ENCODE peak calls at places on chromosomes 11 and 22, in seven cellular contexts. One of them, this sample, is unnamed.
A peak's percentile ranks its signal among the peaks of the same experiment; 100 is the strongest.

GRCh38 chr11:57146301-57146700 is 35.5 kb upstream of the LRRC55 start:
- DNase-seq in transverse colon: no peak
- DNase-seq in kidney: no peak
- DNase-seq in vagina: no peak
- DNase-seq in right lobe of liver: no peak
- DNase-seq in HFF-Myc: no peak
- DNase-seq in IMR-90: no peak
- DNase-seq in this sample: no peak

GRCh38 chr11:117808768-117809167 is 11.8 kb upstream of the DSCAML1 start:
- DNase-seq in IMR-90: no peak
- DNase-seq in HFF-Myc: no peak
- DNase-seq in transverse colon: peak; percentile 53
- DNase-seq in right lobe of liver: no peak
- DNase-seq in kidney: no peak
- DNase-seq in vagina: no peak
- DNase-seq in this sample: no peak

GRCh38 chr11:117678651-117679407 is 118.2 kb downstream of the DSCAML1 start:
- DNase-seq in right lobe of liver: no peak
- DNase-seq in IMR-90: no peak
- DNase-seq in HFF-Myc: no peak
- DNase-seq in transverse colon: no peak
- DNase-seq in vagina: no peak
- DNase-seq in kidney: no peak
- DNase-seq in this sample: no peak

GRCh38 chr22:20952544-20953341 is 14.3 kb upstream of the AIFM3 start:
- DNase-seq in vagina: no peak
- DNase-seq in right lobe of liver: peak; percentile 82
- DNase-seq in HFF-Myc: no peak
- DNase-seq in transverse colon: peak; percentile 77
- DNase-seq in kidney: no peak
- DNase-seq in IMR-90: no peak
- DNase-seq in this sample: no peak

GRCh38 chr11:78938036-78938435 is 363.4 kb upstream of the NARS2 start:
- DNase-seq in IMR-90: no peak
- DNase-seq in transverse colon: no peak
- DNase-seq in right lobe of liver: no peak
- DNase-seq in vagina: no peak
- DNase-seq in kidney: no peak
- DNase-seq in HFF-Myc: no peak
- DNase-seq in this sample: no peak

GRCh38 chr11:17529814-17530162 is 14.4 kb downstream of the USH1C start:
- DNase-seq in HFF-Myc: no peak
- DNase-seq in kidney: no peak
- DNase-seq in transverse colon: no peak
- DNase-seq in right lobe of liver: no peak
- DNase-seq in vagina: no peak
- DNase-seq in IMR-90: no peak
- DNase-seq in this sample: no peak

GRCh38 chr22:43911351-43911750 is 12.3 kb upstream of the PNPLA3 start:
- DNase-seq in transverse colon: no peak
- DNase-seq in HFF-Myc: no peak
- DNase-seq in IMR-90: no peak
- DNase-seq in right lobe of liver: no peak
- DNase-seq in kidney: no peak
- DNase-seq in vagina: no peak
- DNase-seq in this sample: no peak

GRCh38 chr11:5620606-5621521 is 3.9 kb upstream of the TRIM34 start:
- DNase-seq in HFF-Myc: no peak
- DNase-seq in vagina: no peak
- DNase-seq in kidney: no peak
- DNase-seq in right lobe of liver: no peak
- DNase-seq in IMR-90: peak; percentile 95
- DNase-seq in transverse colon: no peak
- DNase-seq in this sample: peak; percentile 92

GRCh38 chr11:102341844-102342318 is 5.1 kb upstream of the BIRC2 start:
- DNase-seq in vagina: no peak
- DNase-seq in kidney: no peak
- DNase-seq in IMR-90: peak; percentile 87
- DNase-seq in right lobe of liver: peak; percentile 67
- DNase-seq in HFF-Myc: peak; percentile 88
- DNase-seq in transverse colon: peak; percentile 79
- DNase-seq in this sample: peak; percentile 88

GRCh38 chr11:116558504-116559252 is 214.1 kb downstream of the BUD13 start:
- DNase-seq in HFF-Myc: no peak
- DNase-seq in IMR-90: peak; percentile 31
- DNase-seq in right lobe of liver: no peak
- DNase-seq in transverse colon: no peak
- DNase-seq in vagina: no peak
- DNase-seq in kidney: peak; percentile 32
- DNase-seq in this sample: peak; percentile 3

GRCh38 chr11:35248558-35249323 is 109.8 kb downstream of the CD44 start:
- DNase-seq in vagina: no peak
- DNase-seq in kidney: no peak
- DNase-seq in right lobe of liver: no peak
- DNase-seq in transverse colon: no peak
- DNase-seq in HFF-Myc: no peak
- DNase-seq in IMR-90: no peak
- DNase-seq in this sample: no peak

GRCh38 chr11:60927600-60927999 is 3.3 kb downstream of the TMEM132A start:
- DNase-seq in transverse colon: no peak
- DNase-seq in vagina: no peak
- DNase-seq in kidney: no peak
- DNase-seq in IMR-90: no peak
- DNase-seq in right lobe of liver: no peak
- DNase-seq in HFF-Myc: no peak
- DNase-seq in this sample: no peak

GRCh38 chr22:49381595-49382450 is 445.9 kb downstream of the BRD1 start:
- DNase-seq in IMR-90: no peak
- DNase-seq in vagina: peak; percentile 81
- DNase-seq in HFF-Myc: no peak
- DNase-seq in right lobe of liver: no peak
- DNase-seq in transverse colon: no peak
- DNase-seq in kidney: no peak
- DNase-seq in this sample: no peak

GRCh38 chr11:115606223-115607220 is 102.3 kb upstream of the CADM1 start:
- DNase-seq in kidney: no peak
- DNase-seq in HFF-Myc: no peak
- DNase-seq in IMR-90: peak; percentile 67
- DNase-seq in transverse colon: no peak
- DNase-seq in vagina: no peak
- DNase-seq in right lobe of liver: no peak
- DNase-seq in this sample: no peak

GRCh38 chr11:128531588-128531987 is 55.8 kb downstream of the ETS1 start:
- DNase-seq in transverse colon: no peak
- DNase-seq in right lobe of liver: no peak
- DNase-seq in HFF-Myc: no peak
- DNase-seq in IMR-90: no peak
- DNase-seq in kidney: no peak
- DNase-seq in vagina: no peak
- DNase-seq in this sample: no peak

GRCh38 chr11:44592125-44592643 is 26.7 kb downstream of the CD82 start:
- DNase-seq in transverse colon: peak; percentile 31
- DNase-seq in right lobe of liver: no peak
- DNase-seq in vagina: no peak
- DNase-seq in kidney: no peak
- DNase-seq in HFF-Myc: no peak
- DNase-seq in IMR-90: peak; percentile 65
- DNase-seq in this sample: peak; percentile 91

DNA sequence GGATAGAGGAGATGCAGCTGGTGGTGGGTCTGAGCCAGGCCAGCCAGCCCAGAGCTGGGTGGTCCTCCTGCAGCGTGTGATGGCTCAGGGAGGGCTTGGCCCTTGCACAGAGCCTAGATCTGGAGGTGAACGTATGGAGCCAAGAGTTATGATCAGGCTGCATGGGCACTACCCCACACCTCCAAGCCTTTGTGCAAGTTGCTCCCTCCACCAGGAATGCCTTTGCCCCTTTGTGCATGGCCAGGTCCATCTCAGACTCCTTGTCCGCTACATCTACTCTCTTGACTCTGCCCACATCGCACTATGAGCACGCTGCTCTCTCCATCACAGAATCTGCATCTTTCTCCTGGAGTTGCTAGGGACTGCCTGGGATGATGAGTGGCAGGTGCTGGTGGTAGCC is 895.7 kb downstream of the TBC1D22A start:
- DNase-seq in HFF-Myc: no peak
- DNase-seq in right lobe of liver: no peak
- DNase-seq in vagina: peak; percentile 67
- DNase-seq in kidney: no peak
- DNase-seq in IMR-90: no peak
- DNase-seq in transverse colon: no peak
- DNase-seq in this sample: no peak
- H3K4me3 ChIP-seq in HFF-Myc: no peak overlapping the region
- H3K4me3 ChIP-seq in right lobe of liver: no peak overlapping the region
- H3K4me3 ChIP-seq in vagina: no peak overlapping the region
- H3K4me3 ChIP-seq in kidney: no peak overlapping the region
- H3K4me3 ChIP-seq in IMR-90: no peak overlapping the region
- H3K4me3 ChIP-seq in transverse colon: no peak overlapping the region
- H3K4me3 ChIP-seq in this sample: no peak overlapping the region

GRCh38 chr22:19892925-19893324 is 38.3 kb upstream of the GNB1L start:
- DNase-seq in transverse colon: no peak
- DNase-seq in HFF-Myc: no peak
- DNase-seq in vagina: no peak
- DNase-seq in right lobe of liver: no peak
- DNase-seq in IMR-90: peak; percentile 33
- DNase-seq in kidney: no peak
- DNase-seq in this sample: no peak

GRCh38 chr22:19890502-19891349 is 36.1 kb upstream of the GNB1L start:
- DNase-seq in vagina: no peak
- DNase-seq in IMR-90: no peak
- DNase-seq in transverse colon: no peak
- DNase-seq in right lobe of liver: peak; percentile 46
- DNase-seq in kidney: peak; percentile 67
- DNase-seq in HFF-Myc: no peak
- DNase-seq in this sample: no peak

GRCh38 chr22:19892249-19892879 is 37.7 kb upstream of the GNB1L start:
- DNase-seq in vagina: no peak
- DNase-seq in right lobe of liver: no peak
- DNase-seq in IMR-90: peak; percentile 53
- DNase-seq in kidney: peak; percentile 65
- DNase-seq in HFF-Myc: peak; percentile 30
- DNase-seq in transverse colon: no peak
- DNase-seq in this sample: no peak

GRCh38 chr22:19889951-19890350 is 35.3 kb upstream of the GNB1L start:
- DNase-seq in transverse colon: no peak
- DNase-seq in HFF-Myc: no peak
- DNase-seq in right lobe of liver: peak; percentile 39
- DNase-seq in kidney: peak; percentile 39
- DNase-seq in IMR-90: no peak
- DNase-seq in vagina: no peak
- DNase-seq in this sample: no peak

DNA sequence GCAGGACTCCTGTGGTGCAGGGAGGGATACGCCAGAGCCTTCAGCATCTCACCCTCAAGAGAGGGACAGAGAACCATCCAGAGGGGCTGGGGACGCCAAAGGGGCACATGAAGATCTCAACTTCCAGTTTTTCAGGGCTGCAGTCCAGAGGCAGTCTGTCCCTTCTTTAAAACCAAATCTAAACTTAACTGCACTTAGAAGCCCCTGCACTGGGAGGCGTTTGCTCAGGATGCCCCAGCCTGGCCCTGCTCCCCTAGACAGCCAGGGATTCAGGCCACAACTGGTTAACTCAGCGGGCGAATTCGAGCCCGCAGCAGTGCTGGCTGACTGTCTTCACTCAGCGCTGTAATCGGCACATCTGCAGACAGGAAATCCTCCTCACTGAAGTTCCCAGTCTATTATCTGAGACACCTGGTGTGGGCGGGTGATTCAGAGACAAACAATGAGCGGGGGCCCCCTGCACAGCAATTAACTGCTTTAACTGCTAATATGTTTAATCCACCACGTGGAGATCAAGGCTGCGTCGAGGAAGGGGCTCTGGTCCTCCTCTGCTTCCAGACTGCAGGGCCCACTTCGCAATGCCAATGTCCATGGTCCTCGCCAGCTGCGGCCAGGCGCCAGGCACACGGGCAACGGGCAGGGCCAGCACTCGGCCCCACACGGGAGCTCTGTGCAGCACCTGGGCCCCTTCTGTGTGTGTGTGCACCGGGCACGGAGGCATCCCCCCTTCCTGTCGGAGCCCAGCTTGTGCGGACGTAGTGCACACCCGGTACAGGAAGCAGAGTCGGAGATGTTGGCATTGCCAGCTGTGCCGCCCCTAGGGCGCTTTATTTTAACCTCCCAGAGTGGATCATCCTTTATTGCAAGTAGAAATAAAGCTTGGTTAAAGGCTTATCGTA is 36.9 kb upstream of the GNB1L start:
- DNase-seq in right lobe of liver: no peak
- DNase-seq in HFF-Myc: peak; percentile 90
- DNase-seq in transverse colon: no peak
- DNase-seq in vagina: no peak
- DNase-seq in kidney: peak; percentile 75
- DNase-seq in IMR-90: peak; percentile 89
- DNase-seq in this sample: peak; percentile 52
- TF ChIP-seq CTCF in right lobe of liver: no peak
- TF ChIP-seq CTCF in HFF-Myc: peak; percentile 17
- TF ChIP-seq CTCF in transverse colon: no peak
- TF ChIP-seq CTCF in vagina: no peak
- TF ChIP-seq CTCF in kidney: no peak
- TF ChIP-seq CTCF in IMR-90: no peak
- TF ChIP-seq CTCF in this sample: no peak

GRCh38 chr11:20022363-20023081 is 137.8 kb downstream of the DBX1 start:
- DNase-seq in transverse colon: no peak
- DNase-seq in right lobe of liver: no peak
- DNase-seq in kidney: no peak
- DNase-seq in HFF-Myc: no peak
- DNase-seq in vagina: no peak
- DNase-seq in IMR-90: peak; percentile 63
- DNase-seq in this sample: peak; percentile 61

GRCh38 chr11:20021212-20021611 is 139.1 kb downstream of the DBX1 start:
- DNase-seq in IMR-90: no peak
- DNase-seq in kidney: no peak
- DNase-seq in right lobe of liver: no peak
- DNase-seq in HFF-Myc: no peak
- DNase-seq in transverse colon: no peak
- DNase-seq in vagina: no peak
- DNase-seq in this sample: no peak

GRCh38 chr11:20021771-20022362 is 138.4 kb downstream of the DBX1 start:
- DNase-seq in right lobe of liver: no peak
- DNase-seq in vagina: no peak
- DNase-seq in kidney: no peak
- DNase-seq in IMR-90: no peak
- DNase-seq in transverse colon: no peak
- DNase-seq in HFF-Myc: no peak
- DNase-seq in this sample: no peak

GRCh38 chr11:20024172-20024935 is 135.9 kb downstream of the DBX1 start:
- DNase-seq in right lobe of liver: no peak
- DNase-seq in transverse colon: no peak
- DNase-seq in kidney: no peak
- DNase-seq in IMR-90: no peak
- DNase-seq in vagina: no peak
- DNase-seq in HFF-Myc: no peak
- DNase-seq in this sample: no peak

GRCh38 chr11:20023082-20023426 is 137.2 kb downstream of the DBX1 start:
- DNase-seq in IMR-90: no peak
- DNase-seq in right lobe of liver: no peak
- DNase-seq in kidney: no peak
- DNase-seq in vagina: no peak
- DNase-seq in transverse colon: no peak
- DNase-seq in HFF-Myc: no peak
- DNase-seq in this sample: no peak
- H3K4me3 ChIP-seq in IMR-90: no peak overlapping the region
- H3K4me3 ChIP-seq in right lobe of liver: peak overlapping the region; percentile 52
- H3K4me3 ChIP-seq in kidney: peak overlapping the region; percentile 41
- H3K4me3 ChIP-seq in vagina: no peak overlapping the region
- H3K4me3 ChIP-seq in transverse colon: no peak overlapping the region
- H3K4me3 ChIP-seq in HFF-Myc: no peak overlapping the region
- H3K4me3 ChIP-seq in this sample: peak overlapping the region; percentile 53

GRCh38 chr11:76131142-76131541 is 75.2 kb downstream of the WNT11 start:
- DNase-seq in right lobe of liver: no peak
- DNase-seq in HFF-Myc: no peak
- DNase-seq in IMR-90: no peak
- DNase-seq in transverse colon: no peak
- DNase-seq in vagina: no peak
- DNase-seq in kidney: no peak
- DNase-seq in this sample: no peak
- TF ChIP-seq CTCF in right lobe of liver: no peak
- TF ChIP-seq CTCF in HFF-Myc: no peak
- TF ChIP-seq CTCF in IMR-90: no peak
- TF ChIP-seq CTCF in transverse colon: no peak
- TF ChIP-seq CTCF in vagina: no peak
- TF ChIP-seq CTCF in kidney: no peak
- TF ChIP-seq CTCF in this sample: no peak